ENCODE peak calls at places on chromosomes 5 and 9, in five cellular contexts. H is thoracic aorta, X is MV-4-11, B is NCI-H510A, C is iPS-NIHi11. M is an unnamed sample.

GRCh38 chr5:1181451-1182359 is 19.7 kb upstream of the SLC6A19 start:
- DNase-seq in H (no peak), X (no peak), B (no peak), C (no peak), M (no peak)

GRCh38 chr5:6161257-6161656 is 217.1 kb downstream of the MED10 start:
- DNase-seq in H (no peak), X (no peak), B (no peak), C (no peak), M (no peak)

GRCh38 chr9:81497096-81497495 is 192.3 kb downstream of the TLE1 start:
- DNase-seq in H (no peak), X (no peak), B (no peak), C (no peak), M (no peak)

GRCh38 chr5:66469684-66470083 is 126.5 kb upstream of the MAST4 start:
- DNase-seq in H (no peak), X (no peak), B (no peak), C (no peak), M (no peak)

GRCh38 chr9:37350486-37351190 is 71.9 kb upstream of the GRHPR start:
- DNase-seq in H (no peak), X (no peak), B (no peak), C (no peak), M (no peak)

GRCh38 chr9:111897831-111898144 is 1.2 kb downstream of the UGCG start:
- DNase-seq in H (no peak), X (peak), B (no peak), C (no peak), M (no peak)

GRCh38 chr5:41754857-41755256 is 115.4 kb downstream of the OXCT1 start:
- DNase-seq in H (no peak), X (peak), B (no peak), C (no peak), M (no peak)

GRCh38 chr9:89720721-89721660 is 116.2 kb downstream of the GADD45G start:
- DNase-seq in H (no peak), X (peak), B (no peak), C (no peak), M (no peak)

GRCh38 chr9:14271078-14271673 is 42.8 kb downstream of the NFIB start:
- DNase-seq in H (no peak), X (no peak), B (peak), C (peak), M (no peak)

GRCh38 chr9:6567140-6567591 is 78.4 kb downstream of the GLDC start:
- DNase-seq in H (no peak), X (peak), B (no peak), C (no peak), M (no peak)

GRCh38 chr5:7473668-7474215 is 77.8 kb downstream of the ADCY2 start:
- DNase-seq in H (no peak), X (no peak), B (no peak), C (peak), M (no peak)

GRCh38 chr5:68861099-68861498 is 232.7 kb upstream of the SLC30A5 start:
- DNase-seq in H (no peak), X (no peak), B (no peak), C (no peak), M (no peak)

GRCh38 chr5:132489871-132490483 is 596 bp downstream of the IRF1 start:
- DNase-seq in H (no peak), X (no peak), B (no peak), C (peak), M (no peak)

GRCh38 chr9:69502671-69503301 is 169.4 kb downstream of the APBA1 start:
- DNase-seq in H (no peak), X (no peak), B (no peak), C (no peak), M (no peak)

M was measured in SK-N-MC.